ENCODE peak calls at places on chromosome 4, in ten cellular contexts. J is epithelial cell of esophagus, N is stomach, S is LNCaP clone FGC, Q is mucosa of descending colon, M is HFFc6, C is psoas muscle, W is gastrocnemius medialis, U is thoracic aorta, F is mammary epithelial cell. L is an unnamed sample.

GRCh38 chr4:2333916-2334644 is 72.2 kb upstream of the MXD4 start:
- DNase-seq in M (no peak), S (no peak), Q (no peak), U (no peak), F (no peak), J (no peak), W (no peak), N (no peak), C (no peak), L (no peak)

GRCh38 chr4:119286377-119287002 is 35.4 kb downstream of the FABP2 start:
- DNase-seq in W (peak; percentile 28), C (no peak), Q (no peak), F (peak; percentile 34), U (no peak), J (peak; percentile 70), S (peak; percentile 38), N (no peak), M (peak; percentile 64), L (peak; percentile 64)

GRCh38 chr4:55947254-55947882 is 1.4 kb upstream of the CEP135 start:
- DNase-seq in C (no peak), N (no peak), F (peak; percentile 24), U (no peak), J (no peak), W (no peak), M (peak; percentile 6), Q (no peak), S (no peak), L (peak; percentile 21)

GRCh38 chr4:135485371-135485770 is 1283.8 kb upstream of the PABPC4L start:
- DNase-seq in F (peak; percentile 5), J (no peak), S (no peak), W (no peak), U (no peak), C (no peak), N (no peak), Q (no peak), M (no peak), L (peak; percentile 25)

GRCh38 chr4:38230121-38230728 is 270.0 kb downstream of the PTTG2 start:
- DNase-seq in Q (peak; percentile 79), S (peak; percentile 18), W (no peak), M (no peak), N (peak; percentile 66), J (peak; percentile 91), F (peak; percentile 59), C (no peak), U (no peak), L (peak; percentile 10)

GRCh38 chr4:163157157-163157556 is 9.5 kb downstream of the NAF1 start:
- DNase-seq in U (no peak), Q (no peak), C (no peak), F (peak; percentile 57), W (no peak), J (peak; percentile 59), S (no peak), M (peak; percentile 78), N (no peak), L (no peak)

GRCh38 chr4:100366213-100366612 is 151.6 kb downstream of the EMCN start:
- DNase-seq in M (no peak), Q (no peak), W (no peak), S (no peak), N (no peak), J (no peak), U (no peak), C (no peak), F (peak; percentile 23), L (no peak)

GRCh38 chr4:113434247-113434587 is 327.3 kb downstream of the CAMK2D start:
- DNase-seq in J (no peak), Q (no peak), N (no peak), S (no peak), F (no peak), U (no peak), C (no peak), W (no peak), M (peak; percentile 29), L (no peak)

GRCh38 chr4:3372264-3372932 is 69.4 kb upstream of the HGFAC start:
- DNase-seq in N (no peak), C (no peak), F (no peak), W (no peak), U (no peak), J (no peak), M (no peak), S (no peak), Q (no peak), L (no peak)

GRCh38 chr4:41622816-41623215 is 84.9 kb downstream of the LIMCH1 start:
- DNase-seq in F (no peak), M (no peak), U (no peak), Q (no peak), N (no peak), S (no peak), W (no peak), C (no peak), J (no peak), L (no peak)

GRCh38 chr4:71550220-71551190 is 211.7 kb downstream of the SLC4A4 start:
- DNase-seq in F (no peak), J (peak; percentile 8), C (no peak), S (no peak), N (no peak), Q (no peak), M (peak; percentile 82), U (no peak), W (no peak), L (no peak)

GRCh38 chr4:183444953-183445543 is 612 bp downstream of the CDKN2AIP start:
- DNase-seq in F (no peak), S (no peak), M (no peak), Q (peak; percentile 78), C (no peak), U (no peak), N (peak; percentile 46), J (peak; percentile 35), W (peak; percentile 2), L (no peak)

GRCh38 chr4:111919666-111920065 is 225.6 kb upstream of the FAM241A start:
- DNase-seq in N (no peak), U (no peak), J (no peak), Q (no peak), W (no peak), M (no peak), F (no peak), C (no peak), S (no peak), L (no peak)

GRCh38 chr4:57499786-57500185 is 389.6 kb upstream of the IGFBP7 start:
- DNase-seq in F (peak; percentile 4), Q (no peak), U (no peak), W (no peak), C (no peak), N (no peak), J (peak; percentile 36), S (no peak), M (no peak), L (peak; percentile 97)

GRCh38 chr4:107760281-107760947 is 40.4 kb upstream of the PAPSS1 start:
- DNase-seq in Q (peak; percentile 76), U (no peak), M (no peak), J (peak; percentile 36), N (peak; percentile 68), F (no peak), C (no peak), W (no peak), S (no peak), L (peak; percentile 74)

GRCh38 chr4:40909363-40909876 is 159.7 kb downstream of the NSUN7 start:
- DNase-seq in W (no peak), M (peak; percentile 84), C (no peak), N (no peak), J (peak; percentile 91), U (no peak), Q (no peak), S (no peak), F (peak; percentile 81), L (peak; percentile 90)

GRCh38 chr4:113109106-113109740 is 59.8 kb downstream of the ANK2 start:
- DNase-seq in J (no peak), M (no peak), S (no peak), W (no peak), Q (no peak), U (no peak), C (no peak), N (no peak), F (no peak), L (no peak)

GRCh38 chr4:100848865-100849264 is 331.0 kb upstream of the EMCN start:
- DNase-seq in C (no peak), N (no peak), S (no peak), J (peak; percentile 13), M (no peak), F (no peak), Q (no peak), W (no peak), U (no peak), L (peak; percentile 17)

GRCh38 chr4:109559625-109559982 is 442 bp upstream of the MCUB start:
- DNase-seq in F (no peak), J (no peak), C (peak; percentile 22), W (no peak), Q (peak; percentile 63), U (no peak), S (no peak), M (no peak), N (no peak), L (no peak)

GRCh38 chr4:29726938-29727337 is 993.2 kb upstream of the PCDH7 start:
- DNase-seq in U (no peak), Q (no peak), J (no peak), S (no peak), M (no peak), F (no peak), W (no peak), C (no peak), N (no peak), L (no peak)
- TF ChIP-seq CTCF in U (no peak), Q (no peak), J (no peak), S (peak; percentile 16), M (peak; percentile 57), F (no peak), W (no peak), C (no peak), N (no peak), L (no peak)

DNA sequence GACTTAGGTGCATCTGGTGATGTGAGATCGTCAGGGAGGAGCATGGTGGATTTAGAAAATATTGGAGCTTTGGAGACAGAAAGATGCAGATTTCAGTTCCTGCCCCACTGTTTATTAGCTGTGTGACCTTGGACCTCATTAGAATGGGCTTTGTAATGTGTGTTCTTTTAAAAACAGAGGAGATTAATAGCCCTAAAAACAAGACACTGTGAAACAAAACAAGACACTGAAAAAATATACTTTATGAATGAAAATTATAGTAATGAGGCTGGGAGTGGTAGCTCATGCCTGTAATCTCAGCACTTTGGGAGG is 79.5 kb downstream of the EVC start:
- DNase-seq in Q (no peak), U (no peak), W (no peak), C (no peak), S (no peak), F (no peak), M (no peak), J (no peak), N (no peak), L (no peak)
- TF ChIP-seq CTCF in Q (no peak), U (no peak), W (no peak), C (no peak), S (no peak), F (no peak), M (peak; percentile 43), J (no peak), N (no peak), L (no peak)

GRCh38 chr4:152727784-152728183 is 48.0 kb upstream of the TMEM154 start:
- DNase-seq in N (no peak), S (no peak), M (no peak), Q (no peak), W (no peak), F (no peak), U (no peak), J (no peak), C (no peak), L (no peak)
- TF ChIP-seq CTCF in N (no peak), S (no peak), M (no peak), Q (no peak), W (no peak), F (no peak), U (no peak), J (no peak), C (no peak), L (no peak)

GRCh38 chr4:25376754-25377571 is at the start of gene ANAPC4:
- DNase-seq in N (peak; percentile 96), S (peak; percentile 60), M (peak; percentile 87), W (peak; percentile 87), Q (peak; percentile 99), U (peak; percentile 82), F (peak; percentile 91), J (peak; percentile 94), C (peak; percentile 97), L (peak; percentile 94)
- TF ChIP-seq CTCF in N (no peak), S (no peak), M (peak; percentile 31), W (peak; percentile 37), Q (no peak), U (peak; percentile 12), F (peak; percentile 10), J (no peak), C (no peak), L (no peak)